ENCODE peak calls at places on chromosomes 13 and 19, in four cellular contexts. E is H1, I is IMR-90, Y is H9. L is an unnamed sample.

GRCh38 chr13:41456768-41457588 is at the start of gene RGCC:
- DNase-seq in Y (peak), E (no peak), I (peak), L (peak)

GRCh38 chr19:13060233-13060963 is 42.3 kb downstream of the LYL1 start:
- DNase-seq in Y (no peak), E (no peak), I (no peak), L (no peak)

GRCh38 chr13:35855531-35856019 is 275.6 kb downstream of the DCLK1 start:
- DNase-seq in Y (peak), E (peak), I (no peak), L (peak)

GRCh38 chr19:12789098-12789903 is 2.0 kb upstream of the JUNB start:
- DNase-seq in I (peak), Y (no peak), E (no peak), L (peak)

GRCh38 chr13:49472186-49472585 is 23.6 kb upstream of the PHF11 start:
- DNase-seq in Y (no peak), I (peak), E (no peak), L (no peak)

GRCh38 chr13:26502826-26503225 is 54.7 kb upstream of the WASF3 start:
- DNase-seq in I (peak), Y (peak), E (no peak), L (peak)

GRCh38 chr19:50556236-50557008 is 11.8 kb downstream of the LRRC4B start:
- DNase-seq in Y (peak), E (peak), I (peak), L (peak)

GRCh38 chr13:73984949-73985691 is 149.1 kb downstream of the KLF12 start:
- DNase-seq in I (no peak), E (no peak), Y (no peak), L (peak)

DNA sequence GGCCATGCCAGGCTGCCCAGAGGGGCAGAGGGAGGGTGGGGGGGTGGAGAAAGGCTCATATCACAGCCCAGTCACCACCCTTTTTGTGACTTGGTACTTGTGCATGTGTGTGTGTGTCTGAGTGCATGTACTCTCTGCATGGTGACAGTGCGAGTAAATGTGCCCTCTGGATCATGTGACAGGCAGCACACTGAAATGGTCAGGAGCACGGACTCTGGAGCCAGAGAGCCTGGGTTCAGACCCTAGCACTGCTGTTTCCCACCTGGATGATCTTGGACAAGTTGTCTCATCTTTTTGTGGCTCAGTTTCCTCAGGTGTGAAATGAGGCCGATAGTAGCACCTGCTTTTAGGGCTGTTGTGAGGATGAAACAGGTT is 2.0 kb downstream of the CIC start:
- DNase-seq in E (no peak), I (no peak), Y (no peak), L (no peak)
- H2BK15ac ChIP-seq in E (no peak), I (no peak), Y (no peak), L (no peak)

DNA sequence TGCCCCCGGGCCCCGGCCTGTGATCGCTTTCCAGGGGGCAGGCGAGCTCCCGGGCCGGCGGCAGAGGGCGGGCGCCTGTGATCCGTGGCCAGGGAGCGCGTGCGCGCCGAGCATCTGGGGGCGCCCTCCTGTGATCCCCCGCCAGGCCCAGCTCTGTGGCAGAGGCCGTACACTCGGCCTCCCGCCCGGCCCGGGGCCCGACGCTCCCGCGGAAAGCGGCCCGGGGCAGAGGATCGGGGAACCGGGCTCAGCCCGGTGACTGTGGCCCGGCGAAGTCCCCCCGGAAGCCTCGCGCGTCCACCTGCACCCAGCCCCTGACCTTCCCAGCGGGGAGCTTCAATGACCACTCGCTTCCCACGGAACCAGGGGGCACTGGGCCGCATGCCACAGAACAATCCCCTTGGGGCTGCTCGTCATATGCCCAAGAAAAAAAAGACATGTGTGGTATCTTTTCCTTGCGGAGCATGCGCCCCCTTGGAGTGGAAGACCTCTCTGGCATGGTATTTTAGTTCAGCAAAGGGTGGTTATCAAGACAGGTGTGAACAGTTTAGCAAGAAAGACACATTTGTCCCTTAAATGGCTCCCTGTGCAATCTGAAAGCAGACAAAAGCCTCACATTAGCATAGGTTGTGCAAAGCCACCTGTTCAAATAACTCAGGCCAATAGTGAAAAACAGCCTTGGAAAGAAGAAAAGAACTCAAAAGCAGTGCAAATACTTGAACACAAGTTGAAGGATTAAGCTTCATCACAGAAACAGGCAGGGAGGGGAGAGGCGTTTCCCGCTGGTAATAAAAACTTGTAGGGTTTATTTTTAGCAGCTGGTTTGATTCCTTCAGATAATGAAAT is 290.8 kb upstream of the SOX21 start:
- DNase-seq in Y (peak), E (no peak), I (no peak), L (no peak)
- H2BK15ac ChIP-seq in Y (no peak), E (no peak), I (no peak), L (no peak)

GRCh38 chr19:2050991-2051770 is at the start of gene MKNK2:
- DNase-seq in I (peak), Y (peak), E (peak), L (peak)
- H2BK15ac ChIP-seq in I (no peak), Y (no peak), E (peak), L (no peak)

GRCh38 chr19:3682741-3683404 is 17.4 kb downstream of the PIP5K1C start:
- DNase-seq in Y (no peak), I (peak), E (no peak), L (peak)
- H2BK15ac ChIP-seq in Y (no peak), I (no peak), E (peak), L (no peak)